ENCODE peak calls at places on chromosomes 4 and X, in nine cellular contexts. U is GM23248; D is stomach; J is stimulated activated CD4-positive, alpha-beta T cell treated with anti-CD3 and anti-CD28 coated beads, Interleukin-2, amount 100 ng/mL, for 48 hours; N is H4; V is mammary epithelial cell; H is epithelial cell of proximal tubule; I is naive thymus-derived CD8-positive, alpha-beta T cell; E is PC-9. Y is an unnamed sample.

GRCh38 chr4:70705146-70705855 is 16.5 kb upstream of the RUFY3 start:
- DNase-seq in I (peak; percentile 76), E (peak; percentile 59), H (no peak), J (peak; percentile 58), D (peak; percentile 63), N (peak; percentile 60), V (peak; percentile 81), U (peak; percentile 85), Y (peak; percentile 71)

GRCh38 chr4:80171251-80171650 is 26.1 kb upstream of the PRDM8 start:
- DNase-seq in E (no peak), U (peak; percentile 92), N (no peak), J (no peak), H (no peak), I (no peak), V (no peak), D (no peak), Y (peak; percentile 30)

GRCh38 chr4:57424231-57424897 is 314.2 kb upstream of the IGFBP7 start:
- DNase-seq in D (no peak), N (peak; percentile 30), I (no peak), H (peak; percentile 75), V (peak; percentile 90), J (no peak), E (no peak), U (peak; percentile 96), Y (peak; percentile 88)

GRCh38 chrX:121562616-121563015 is 515.2 kb downstream of the GLUD2 start:
- DNase-seq in H (no peak), J (no peak), D (no peak), E (no peak), I (no peak), V (no peak), N (no peak), U (no peak), Y (no peak)

GRCh38 chr4:41567186-41567585 is 29.2 kb downstream of the LIMCH1 start:
- DNase-seq in I (no peak), V (no peak), J (no peak), U (no peak), E (no peak), H (no peak), N (no peak), D (no peak), Y (no peak)

GRCh38 chr4:75919914-75920313 is 17.7 kb upstream of the PPEF2 start:
- DNase-seq in N (peak; percentile 58), U (peak; percentile 15), V (no peak), J (no peak), H (no peak), I (no peak), E (no peak), D (no peak), Y (no peak)

GRCh38 chr4:86664959-86665358 is 70.8 kb downstream of the PTPN13 start:
- DNase-seq in D (no peak), N (no peak), J (no peak), U (peak; percentile 80), H (peak; percentile 79), E (no peak), V (peak; percentile 69), I (no peak), Y (peak; percentile 32)

GRCh38 chr4:171751538-171751937 is 61.7 kb upstream of the GALNTL6 start:
- DNase-seq in E (no peak), U (no peak), J (no peak), N (no peak), D (no peak), H (no peak), V (no peak), I (no peak), Y (no peak)

GRCh38 chr4:126839066-126839465 is 793.7 kb upstream of the INTU start:
- DNase-seq in N (no peak), H (no peak), I (no peak), V (no peak), U (peak; percentile 78), J (no peak), D (no peak), E (no peak), Y (no peak)

GRCh38 chrX:153560466-153560865 is 38.5 kb downstream of the CCNQ start:
- DNase-seq in J (no peak), D (no peak), H (no peak), N (no peak), U (no peak), I (no peak), E (no peak), V (no peak), Y (no peak)

GRCh38 chrX:37686348-37686736 is 751 bp downstream of the XK start:
- DNase-seq in V (no peak), E (no peak), I (no peak), N (no peak), J (no peak), U (no peak), H (no peak), D (no peak), Y (no peak)

GRCh38 chr4:74618659-74619058 is 173.7 kb downstream of the AREG start:
- DNase-seq in H (no peak), N (no peak), I (no peak), V (peak; percentile 72), U (peak; percentile 48), D (no peak), E (peak; percentile 37), J (no peak), Y (peak; percentile 51)

GRCh38 chr4:152959080-152959479 is 23.0 kb downstream of the FHDC1 start:
- DNase-seq in I (no peak), D (no peak), N (no peak), H (no peak), J (no peak), U (no peak), E (no peak), V (no peak), Y (no peak)

GRCh38 chr4:74625981-74626380 is 168.3 kb downstream of the BTC start:
- DNase-seq in U (no peak), D (no peak), H (no peak), J (no peak), E (no peak), N (no peak), V (no peak), I (no peak), Y (no peak)

GRCh38 chr4:154230723-154231122 is 260.9 kb downstream of the DCHS2 start:
- DNase-seq in H (no peak), J (no peak), I (no peak), D (no peak), E (no peak), U (no peak), N (no peak), V (no peak), Y (no peak)

GRCh38 chrX:46978341-46979291 is 66.4 kb downstream of the JADE3 start:
- DNase-seq in D (peak; percentile 80), J (peak; percentile 74), N (peak; percentile 79), I (peak; percentile 48), V (peak; percentile 62), H (no peak), U (peak; percentile 68), E (peak; percentile 34), Y (peak; percentile 80)

GRCh38 chr4:139301821-139302611 is at the start of gene NDUFC1:
- DNase-seq in J (peak; percentile 46), I (peak; percentile 71), D (peak; percentile 54), E (peak; percentile 48), V (peak; percentile 66), H (no peak), U (peak; percentile 80), N (peak; percentile 30), Y (peak; percentile 66)

GRCh38 chr4:141658316-141658715 is 21.9 kb downstream of the IL15 start:
- DNase-seq in H (no peak), E (no peak), I (no peak), D (no peak), N (no peak), V (no peak), J (no peak), U (no peak), Y (no peak)

GRCh38 chr4:110196871-110197420 is 1.5 kb downstream of the ELOVL6 start:
- DNase-seq in H (no peak), V (peak; percentile 48), I (peak; percentile 70), U (peak; percentile 70), J (peak; percentile 40), D (peak; percentile 50), E (no peak), N (peak; percentile 14), Y (peak; percentile 47)

GRCh38 chr4:180225977-180226376 is 2017.2 kb upstream of the TENM3 start:
- DNase-seq in E (no peak), N (no peak), V (no peak), U (no peak), I (no peak), J (no peak), H (no peak), D (no peak), Y (no peak)

GRCh38 chr4:124322234-124322831 is 390.2 kb downstream of the ANKRD50 start:
- DNase-seq in N (peak; percentile 38), H (no peak), D (no peak), J (no peak), V (peak; percentile 24), U (peak; percentile 62), E (no peak), I (peak; percentile 37), Y (peak; percentile 41)

GRCh38 chrX:18146954-18147353 is 73.7 kb downstream of the BEND2 start:
- DNase-seq in U (peak; percentile 29), D (no peak), N (no peak), J (peak; percentile 0), H (no peak), V (no peak), E (no peak), I (peak; percentile 7), Y (peak; percentile 38)

GRCh38 chr4:16159321-16159720 is 67.0 kb downstream of the TAPT1 start:
- DNase-seq in N (no peak), U (no peak), V (no peak), I (no peak), E (no peak), H (no peak), D (no peak), J (no peak), Y (no peak)

GRCh38 chrX:115592997-115593734 is 32.2 kb downstream of the PLS3 start:
- DNase-seq in H (no peak), V (peak; percentile 70), E (peak; percentile 92), J (no peak), N (no peak), U (peak; percentile 13), I (no peak), D (no peak), Y (peak; percentile 78)

GRCh38 chr4:159483110-159483509 is 380.2 kb downstream of the RAPGEF2 start:
- DNase-seq in H (no peak), V (no peak), I (no peak), D (no peak), U (no peak), J (no peak), E (no peak), N (no peak), Y (no peak)

GRCh38 chr4:185093573-185093972 is 49.5 kb upstream of the SLC25A4 start:
- DNase-seq in N (no peak), V (no peak), E (no peak), H (no peak), U (no peak), J (no peak), D (no peak), I (no peak), Y (no peak)

GRCh38 chrX:129622757-129623301 is 31.9 kb downstream of the APLN start:
- DNase-seq in H (no peak), D (no peak), E (peak; percentile 79), I (no peak), N (no peak), J (no peak), U (no peak), V (peak; percentile 61), Y (peak; percentile 65)

GRCh38 chr4:189355590-189355989 is 585.1 kb upstream of the FRG1 start:
- DNase-seq in H (no peak), U (no peak), D (no peak), V (no peak), J (no peak), N (no peak), E (no peak), I (no peak), Y (no peak)